ENCODE peak calls at places on chromosomes 5 and 9, in five cellular contexts. R is A549, B is lower leg skin, X is Caco-2, W is left ventricle myocardium inferior. F is an unnamed sample.

GRCh38 chr5:160959804-160960203 is 107.8 kb upstream of the ATP10B start:
- DNase-seq in R (no peak), B (peak), X (no peak), W (no peak), F (peak)

GRCh38 chr9:117435630-117436261 is 20.9 kb upstream of the ASTN2 start:
- DNase-seq in R (no peak), B (no peak), X (no peak), W (no peak), F (no peak)

GRCh38 chr9:125401317-125401716 is 139.7 kb downstream of the GAPVD1 start:
- DNase-seq in R (no peak), B (no peak), X (no peak), W (no peak), F (no peak)

GRCh38 chr5:131272365-131273123 is 8.7 kb downstream of the CDC42SE2 start:
- DNase-seq in R (no peak), B (no peak), X (no peak), W (no peak), F (no peak)

GRCh38 chr9:76400534-76401096 is 6.4 kb upstream of the RFK start:
- DNase-seq in R (no peak), B (no peak), X (no peak), W (no peak), F (no peak)

GRCh38 chr5:124790895-124791732 is 44.7 kb upstream of the ZNF608 start:
- DNase-seq in R (peak), B (no peak), X (no peak), W (no peak), F (no peak)

GRCh38 chr5:34035732-34036131 is 7.3 kb downstream of the C1QTNF3 start:
- DNase-seq in R (no peak), B (no peak), X (no peak), W (no peak), F (no peak)

GRCh38 chr9:96331236-96331947 is 29.4 kb upstream of the HSD17B3 start:
- DNase-seq in R (no peak), B (no peak), X (no peak), W (no peak), F (peak)

GRCh38 chr5:65205016-65205415 is 276.7 kb downstream of the ADAMTS6 start:
- DNase-seq in R (no peak), B (no peak), X (no peak), W (no peak), F (no peak)

GRCh38 chr9:72274916-72275315 is 90.1 kb downstream of the ZFAND5 start:
- DNase-seq in R (no peak), B (no peak), X (no peak), W (no peak), F (no peak)

GRCh38 chr9:135536166-135536565 is 9.8 kb upstream of the OBP2A start:
- DNase-seq in R (no peak), B (no peak), X (no peak), W (no peak), F (no peak)

GRCh38 chr9:130555061-130555460 is 24.3 kb upstream of the FUBP3 start:
- DNase-seq in R (no peak), B (no peak), X (no peak), W (no peak), F (no peak)

GRCh38 chr5:151739939-151740335 is 18.5 kb downstream of the ATOX1 start:
- DNase-seq in R (peak), B (no peak), X (no peak), W (no peak), F (no peak)

GRCh38 chr5:78320461-78320860 is 26.0 kb upstream of the AP3B1 start:
- DNase-seq in R (peak), B (no peak), X (no peak), W (no peak), F (peak)

GRCh38 chr5:10034008-10034407 is 215.7 kb downstream of the ATPSCKMT start:
- DNase-seq in R (no peak), B (no peak), X (no peak), W (peak), F (no peak)

DNA sequence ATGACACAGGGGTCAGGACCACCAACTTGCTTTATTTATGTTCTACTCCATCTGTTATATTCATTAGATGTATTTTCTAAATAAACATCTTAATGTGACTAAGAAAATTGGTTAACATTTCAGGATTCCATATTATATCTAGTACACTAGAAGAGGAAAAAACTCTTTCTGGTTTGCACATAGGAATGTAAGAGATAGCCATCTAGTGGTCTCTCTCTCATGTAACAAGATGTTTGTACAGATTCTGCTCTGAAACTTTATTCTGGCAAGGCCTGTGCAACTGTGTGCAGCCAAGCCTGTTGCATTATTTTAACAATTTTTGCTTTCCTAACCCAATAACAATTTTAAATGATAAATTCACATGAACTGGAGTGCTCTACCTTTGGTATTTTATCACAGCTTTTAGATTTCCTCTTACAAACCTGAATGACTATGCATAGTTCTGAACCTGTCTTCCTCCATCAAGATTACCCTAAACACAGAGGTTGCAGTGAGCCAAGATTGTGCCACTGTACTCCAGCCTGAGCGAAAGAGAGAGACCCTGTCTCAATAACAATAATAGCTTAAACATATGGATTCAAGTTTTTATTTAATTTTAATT is 148.1 kb downstream of the GIN1 start:
- DNase-seq in R (peak), B (no peak), X (no peak), W (no peak), F (no peak)
- TF ChIP-seq CTCF in R (peak), B (no peak), X (peak), W (peak), F (no peak)

DNA sequence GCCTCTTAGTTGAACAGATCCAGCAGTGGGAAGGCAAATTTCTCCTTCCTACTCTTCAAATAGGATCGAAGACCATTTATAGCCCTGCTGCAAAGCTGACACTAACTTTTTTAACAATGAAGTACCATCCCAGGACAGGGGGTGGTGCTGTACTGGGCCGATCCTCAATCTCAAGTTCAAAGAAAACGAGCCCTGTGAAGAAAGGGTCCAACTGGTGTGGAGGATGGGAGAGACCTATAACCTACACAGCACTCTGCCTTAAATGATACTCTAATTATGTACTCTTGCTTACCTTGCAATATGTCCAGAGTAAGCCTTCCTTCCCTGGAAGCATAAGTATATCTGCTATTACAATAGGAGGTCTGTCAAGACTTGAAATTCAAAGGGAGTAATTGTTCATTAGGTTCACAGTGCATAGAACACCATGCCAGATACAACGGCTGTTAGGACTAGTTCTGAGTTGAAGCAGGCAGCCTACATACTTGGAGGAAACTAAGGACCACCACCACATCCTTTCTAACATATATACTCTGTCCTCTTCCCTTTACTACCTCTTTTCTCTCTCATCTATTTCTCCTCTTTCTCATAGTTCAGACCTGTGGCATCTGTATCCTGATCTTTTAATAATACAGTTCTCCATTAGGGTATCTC is 6.2 kb downstream of the ETF1 start:
- DNase-seq in R (peak), B (no peak), X (no peak), W (no peak), F (no peak)
- TF ChIP-seq CTCF in R (peak), B (no peak), X (peak), W (peak), F (peak)

GRCh38 chr5:133273661-133274596 is 222.1 kb downstream of the HSPA4 start:
- DNase-seq in R (no peak), B (no peak), X (no peak), W (no peak), F (no peak)
- TF ChIP-seq CTCF in R (no peak), B (no peak), X (no peak), W (no peak), F (no peak)

GRCh38 chr9:90137824-90138223 is 504.8 kb downstream of the DIRAS2 start:
- DNase-seq in R (no peak), B (no peak), X (no peak), W (no peak), F (no peak)

GRCh38 chr9:90142580-90142979 is 500.0 kb downstream of the DIRAS2 start:
- DNase-seq in R (peak), B (peak), X (peak), W (no peak), F (peak)

GRCh38 chr9:90140131-90140818 is 502.3 kb downstream of the DIRAS2 start:
- DNase-seq in R (no peak), B (no peak), X (no peak), W (no peak), F (no peak)

DNA sequence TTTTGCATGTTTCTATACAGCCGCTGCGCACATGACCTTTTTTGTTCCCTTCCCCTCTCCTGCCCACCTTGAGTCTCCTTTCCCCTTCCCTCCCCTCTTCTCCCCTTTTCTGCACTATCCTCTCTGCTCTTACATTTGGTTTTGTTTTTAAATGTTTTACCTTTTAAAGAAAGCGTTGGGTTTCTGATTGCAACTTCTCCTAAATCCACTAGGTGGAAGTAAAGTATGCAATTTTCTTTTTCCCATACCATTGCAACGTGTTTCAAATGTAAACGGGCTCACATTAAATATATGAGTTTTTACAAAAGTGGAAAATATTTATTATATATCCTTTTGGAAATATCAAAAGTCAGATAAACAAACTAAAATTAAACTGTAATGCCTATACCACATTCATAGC is 500.9 kb downstream of the DIRAS2 start:
- DNase-seq in R (peak), B (no peak), X (no peak), W (no peak), F (no peak)
- TF ChIP-seq CTCF in R (peak), B (no peak), X (peak), W (peak), F (peak)

GRCh38 chr9:116285320-116285719 is 131.7 kb downstream of the PAPPA start:
- DNase-seq in R (no peak), B (no peak), X (no peak), W (no peak), F (no peak)
- TF ChIP-seq CTCF in R (no peak), B (no peak), X (peak), W (no peak), F (no peak)